ENCODE peak calls at places on chromosome 12, in five cellular contexts. A is HCT116, O is K562, J is upper lobe of left lung, P is suprapubic skin. W is an unnamed sample.

GRCh38 chr12:53952871-53953734 is 1.6 kb upstream of the HOXC12 start:
- DNase-seq in O (no peak), A (peak), P (peak), J (peak), W (no peak)

GRCh38 chr12:12582895-12583303 is 20.2 kb upstream of the DUSP16 start:
- DNase-seq in J (no peak), P (no peak), A (no peak), O (no peak), W (no peak)

GRCh38 chr12:131530427-131530826 is 180.5 kb upstream of the SFSWAP start:
- DNase-seq in P (no peak), A (no peak), J (no peak), O (no peak), W (no peak)

GRCh38 chr12:31248815-31249214 is 77.1 kb downstream of the SINHCAF start:
- DNase-seq in P (no peak), O (no peak), A (no peak), J (no peak), W (no peak)

GRCh38 chr12:10967409-10967808 is 19.3 kb downstream of the TAS2R50 start:
- DNase-seq in P (no peak), J (no peak), A (no peak), O (no peak), W (no peak)

GRCh38 chr12:88314706-88315105 is 172.6 kb downstream of the TMTC3 start:
- DNase-seq in P (no peak), O (no peak), A (no peak), J (no peak), W (no peak)

GRCh38 chr12:49662998-49663843 is 39.9 kb downstream of the PRPF40B start:
- DNase-seq in O (peak), A (no peak), P (no peak), J (no peak), W (no peak)

GRCh38 chr12:79168687-79169086 is 304.1 kb downstream of the SYT1 start:
- DNase-seq in A (no peak), J (no peak), O (no peak), P (no peak), W (no peak)

GRCh38 chr12:57103856-57104255 is 7.3 kb downstream of the STAT6 start:
- DNase-seq in O (no peak), P (no peak), A (no peak), J (no peak), W (no peak)

GRCh38 chr12:124694846-124695497 is 127.6 kb upstream of the NCOR2 start:
- DNase-seq in J (no peak), O (no peak), A (no peak), P (no peak), W (no peak)

GRCh38 chr12:130961921-130962326 is 8.2 kb downstream of the ADGRD1 start:
- DNase-seq in O (no peak), A (no peak), J (peak), P (no peak), W (no peak)

DNA sequence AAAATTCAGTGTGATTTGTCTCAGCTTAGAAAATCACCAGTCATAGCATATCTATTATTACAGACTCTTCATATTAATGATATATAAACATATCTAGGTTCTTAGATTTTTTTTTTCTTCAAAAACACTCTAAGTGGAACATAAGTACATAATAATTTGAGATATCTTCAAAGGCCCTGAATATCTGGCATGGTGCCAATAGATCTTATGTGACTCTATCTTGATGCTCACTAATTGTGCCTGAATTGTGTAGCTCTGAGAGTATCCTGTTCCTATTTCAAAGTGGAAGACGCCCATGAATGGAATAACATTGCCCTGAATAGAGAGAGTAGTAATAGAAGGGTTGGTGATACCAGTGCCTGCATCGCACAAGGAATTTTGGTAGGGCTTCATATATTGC is 1312.7 kb upstream of the USP15 start:
- DNase-seq in O (no peak), J (no peak), A (no peak), P (no peak), W (no peak)
- TF ChIP-seq POLR2AphosphoS5 in O (no peak), J (no peak), A (no peak), P (no peak), W (no peak)

GRCh38 chr12:55820679-55821078 is 2.8 kb downstream of the ORMDL2 start:
- DNase-seq in P (no peak), J (no peak), O (peak), A (no peak), W (no peak)

GRCh38 chr12:55817352-55818139 is at the start of the genes ORMDL2 and SARNP:
- DNase-seq in P (peak), O (peak), J (peak), A (peak), W (peak)

GRCh38 chr12:55816876-55817351 is 610 bp downstream of the SARNP start:
- DNase-seq in A (no peak), P (no peak), O (no peak), J (no peak), W (no peak)

GRCh38 chr12:55818140-55818728 is 393 bp downstream of the ORMDL2 start:
- DNase-seq in P (no peak), A (no peak), J (no peak), O (peak), W (no peak)

GRCh38 chr12:55818886-55819285 is 1.0 kb downstream of the ORMDL2 start:
- DNase-seq in O (no peak), P (no peak), J (no peak), A (no peak), W (no peak)
- H3K4me3 ChIP-seq in O (peak), P (peak), J (peak), A (peak), W (peak)

GRCh38 chr12:47779301-47779942 is 6.4 kb downstream of the SLC48A1 start:
- DNase-seq in O (peak), J (no peak), A (peak), P (peak), W (peak)

GRCh38 chr12:47779943-47780504 is 7.0 kb downstream of the SLC48A1 start:
- DNase-seq in O (no peak), P (no peak), A (no peak), J (no peak), W (no peak)

GRCh38 chr12:47782372-47782770 is 9.3 kb downstream of the SLC48A1 start:
- DNase-seq in J (no peak), P (no peak), A (no peak), O (no peak), W (no peak)

GRCh38 chr12:47783024-47783755 is 10.2 kb downstream of the SLC48A1 start:
- DNase-seq in O (no peak), J (no peak), A (no peak), P (no peak), W (no peak)

DNA sequence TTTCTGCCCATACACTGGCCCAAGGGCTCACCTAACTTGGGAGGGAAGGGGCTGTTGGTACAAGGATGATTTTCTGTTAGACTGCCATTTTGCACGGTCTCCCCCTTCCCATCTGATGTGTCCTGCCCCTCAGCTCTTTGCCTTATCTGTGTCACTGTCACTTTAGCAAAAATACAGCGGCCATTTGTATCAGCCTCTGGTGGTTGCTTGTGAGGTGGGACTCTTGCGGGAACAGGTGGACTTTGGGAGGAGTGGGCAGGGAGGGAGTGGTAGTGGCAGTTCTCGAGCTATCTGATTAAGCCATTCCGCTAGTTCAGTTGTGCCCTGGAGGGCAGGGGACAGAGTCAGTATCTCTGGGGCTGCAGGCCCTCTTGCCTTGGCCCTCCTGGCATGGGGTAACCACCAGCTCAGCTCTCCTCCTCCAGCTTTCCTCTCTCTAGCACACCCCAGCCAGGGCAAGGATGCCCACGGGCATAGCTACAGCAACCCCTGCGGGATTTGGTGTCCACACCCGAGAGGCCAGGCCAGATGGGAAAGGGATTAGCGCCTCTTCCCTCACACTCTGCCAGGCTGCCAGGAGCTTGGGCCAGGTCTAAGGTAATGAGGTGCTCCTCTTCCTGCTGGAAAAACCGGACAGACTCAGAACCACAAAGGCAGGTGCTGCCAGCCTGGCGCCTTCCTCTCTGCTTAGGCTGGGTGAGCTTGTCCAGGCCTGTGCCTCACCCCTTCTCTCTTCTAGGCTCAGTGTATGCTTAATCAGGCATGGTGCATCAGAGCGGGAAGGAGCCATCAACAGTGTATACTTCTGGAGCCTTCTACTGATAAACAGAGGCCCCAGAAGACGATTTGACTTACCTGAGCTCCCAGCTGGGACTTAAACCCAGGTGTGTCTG is 8.7 kb downstream of the SLC48A1 start:
- DNase-seq in J (no peak), A (no peak), P (no peak), O (no peak), W (no peak)
- TF ChIP-seq POLR2A in J (no peak), A (no peak), P (no peak), O (peak), W (no peak)

DNA sequence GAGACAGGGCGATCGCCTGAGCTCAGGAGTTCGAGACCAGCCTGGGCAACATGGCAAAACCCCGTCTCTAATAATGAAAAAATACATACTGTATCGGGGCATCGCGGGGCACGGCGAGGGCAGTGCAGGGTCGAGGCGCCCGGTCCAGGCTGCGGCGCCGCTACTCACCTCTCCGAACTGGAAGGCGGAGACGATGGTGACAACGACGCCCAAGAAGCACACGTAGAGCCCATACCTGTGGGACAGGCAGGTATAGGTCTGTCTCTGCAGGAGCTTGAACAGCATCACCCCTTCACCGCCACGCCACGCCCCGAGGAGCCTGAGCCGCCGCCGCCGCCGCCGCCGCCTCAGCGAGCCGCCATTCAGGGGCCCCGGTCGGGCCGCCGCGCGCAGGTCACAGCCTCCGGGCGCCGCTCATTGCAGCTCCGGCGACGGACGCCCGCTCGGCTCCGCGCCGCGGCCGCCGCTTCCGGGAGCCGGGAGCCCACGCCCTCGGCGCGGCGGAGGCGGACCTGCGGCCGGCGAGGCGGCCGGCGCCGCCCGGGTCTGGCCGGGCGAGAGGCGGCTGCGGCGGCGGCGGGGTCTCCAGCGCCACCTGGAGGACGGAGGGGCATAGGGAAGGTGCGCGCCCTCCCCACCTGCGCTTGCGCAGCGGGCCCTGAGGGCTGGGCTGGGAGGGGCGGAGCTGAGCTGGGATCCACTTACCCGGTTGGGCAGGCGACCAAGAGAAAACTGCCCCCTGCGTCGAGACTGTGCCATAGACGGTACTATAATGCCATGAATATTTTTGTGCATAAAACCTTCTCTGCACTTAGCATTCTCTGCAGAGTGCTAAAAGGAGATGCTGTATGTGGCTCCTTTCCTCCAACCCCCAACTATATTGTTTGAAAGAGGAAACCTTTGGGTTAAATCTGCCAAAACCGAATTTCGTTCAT is at the start of gene GNPTAB:
- DNase-seq in A (peak), J (peak), P (peak), O (peak), W (peak)
- TF ChIP-seq POLR2AphosphoS5 in A (peak), J (no peak), P (no peak), O (peak), W (peak)

DNA sequence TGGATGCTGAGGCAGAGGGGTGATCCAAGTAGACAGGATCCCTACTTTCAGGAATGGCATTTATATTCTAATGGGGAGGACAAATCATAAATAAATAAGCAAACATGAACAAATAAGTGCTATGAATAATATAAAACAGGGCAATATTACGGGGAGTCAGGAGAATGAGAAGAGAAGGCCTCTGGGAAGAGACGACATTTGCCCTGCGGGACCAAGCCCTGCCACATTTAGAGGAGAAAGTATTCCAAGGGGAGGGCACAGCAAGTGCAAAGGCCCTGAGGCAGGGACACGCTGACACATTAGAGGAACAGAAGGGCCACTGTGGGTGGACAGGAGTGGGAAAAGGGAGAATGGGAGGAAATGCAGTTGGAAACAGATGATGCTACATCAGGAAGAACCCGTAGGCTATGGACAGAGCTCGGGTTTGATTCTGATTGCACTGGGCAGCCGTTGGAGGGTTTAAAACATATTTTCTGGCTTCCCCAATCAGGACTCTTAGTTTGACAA is 1.3 kb downstream of the RNFT2 start:
- DNase-seq in A (no peak), P (no peak), J (no peak), O (no peak), W (no peak)
- H3K4me3 ChIP-seq in A (no peak), P (no peak), J (no peak), O (no peak), W (no peak)

DNA sequence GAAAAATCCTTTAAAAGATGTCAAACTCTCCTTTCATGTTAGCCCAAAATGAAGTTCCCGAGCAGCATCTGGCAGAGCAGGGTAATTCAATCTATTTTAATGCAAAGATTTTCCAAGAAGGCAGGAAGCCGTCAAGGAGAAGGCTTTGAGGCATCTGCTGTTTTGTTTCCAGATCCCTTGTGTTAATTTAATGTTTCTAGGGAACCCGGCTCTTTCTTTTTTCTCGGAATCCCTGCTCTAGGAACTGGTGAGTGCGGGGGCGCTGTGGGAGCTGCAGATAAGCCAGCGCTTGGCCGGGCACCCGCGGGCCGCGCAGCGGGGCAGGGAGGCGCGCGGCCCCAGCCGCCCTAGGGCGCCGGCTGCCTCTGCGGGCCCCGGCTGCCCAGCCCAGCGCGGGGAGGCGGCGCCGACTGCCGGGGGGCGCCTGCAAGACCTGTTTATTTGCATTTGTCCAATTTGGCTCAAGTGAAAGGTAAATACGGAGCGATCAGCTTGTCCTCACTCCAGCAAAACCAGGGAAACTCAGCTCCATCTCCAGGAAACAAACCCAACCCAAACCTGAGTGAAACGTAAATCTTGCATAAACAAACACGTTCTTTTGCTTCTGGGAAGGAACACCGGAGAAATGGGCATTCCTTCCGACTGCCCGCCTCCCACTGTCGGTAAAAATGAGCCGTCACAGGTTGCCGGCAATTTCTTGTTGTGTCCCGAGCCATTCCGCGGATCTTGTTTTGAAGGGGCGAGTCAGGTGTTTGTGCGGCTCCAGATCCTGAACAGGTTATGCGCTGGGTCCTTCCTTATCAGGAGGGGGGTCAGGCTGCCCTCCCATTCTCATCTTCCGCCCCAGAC is 65.1 kb downstream of the CRADD start:
- DNase-seq in A (peak), O (peak), J (peak), P (no peak), W (peak)
- TF ChIP-seq POLR2A in A (no peak), O (peak), J (no peak), P (peak), W (no peak)

GRCh38 chr12:116818341-116818856 is 62.8 kb downstream of the HRK start:
- DNase-seq in J (no peak), O (no peak), P (no peak), A (no peak), W (peak)

GRCh38 chr12:116820077-116820656 is 61.1 kb downstream of the HRK start:
- DNase-seq in A (no peak), P (no peak), J (no peak), O (no peak), W (no peak)

GRCh38 chr12:116821291-116821690 is 60.0 kb downstream of the HRK start:
- DNase-seq in P (no peak), O (no peak), A (no peak), J (peak), W (no peak)

GRCh38 chr12:116813271-116814041 is 67.8 kb downstream of the HRK start:
- DNase-seq in P (no peak), A (peak), O (no peak), J (no peak), W (no peak)

DNA sequence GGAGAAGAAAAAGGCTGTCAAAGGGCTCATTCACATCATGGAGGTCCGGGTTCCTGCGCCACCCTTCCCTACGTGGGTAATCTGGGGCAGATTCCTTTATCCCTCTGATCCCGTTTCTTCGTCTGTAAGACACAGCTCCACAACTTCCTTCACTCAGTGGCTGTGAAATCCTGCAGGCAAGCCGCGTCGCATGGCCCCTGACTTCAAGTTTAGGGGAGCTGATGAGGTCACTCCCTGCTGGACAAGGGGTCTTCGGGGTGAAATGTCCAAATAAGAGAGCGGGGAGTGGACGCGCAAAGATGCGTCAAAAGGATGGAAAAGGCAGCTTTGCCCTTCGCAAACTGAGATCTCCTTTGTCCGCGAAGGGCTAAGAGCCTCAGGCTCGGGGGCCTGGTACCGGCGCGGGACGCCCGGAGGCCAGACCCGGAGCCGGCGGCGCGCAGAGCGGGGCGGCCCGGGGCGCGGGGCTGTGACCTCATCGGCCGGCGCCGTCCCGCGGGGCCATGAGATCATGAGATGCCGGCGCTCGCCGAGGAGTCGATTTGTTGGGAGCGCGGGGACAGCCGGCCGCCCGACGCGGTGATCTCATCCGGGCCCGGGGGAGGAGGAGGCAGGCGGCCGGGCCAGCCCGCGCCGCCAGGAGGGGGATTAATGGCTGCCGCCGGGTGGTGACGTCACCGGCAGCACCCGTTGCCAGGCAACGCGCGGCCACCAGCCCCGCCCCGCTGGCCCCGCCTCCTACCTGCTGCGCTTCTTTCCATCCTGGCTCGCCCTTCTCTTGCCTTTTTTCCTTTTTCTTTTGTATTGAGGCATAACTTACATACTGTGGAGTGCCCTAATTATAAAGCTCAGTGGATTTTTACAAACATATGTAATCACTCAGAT is 62.1 kb downstream of the HRK start:
- DNase-seq in A (peak), J (peak), P (peak), O (peak), W (peak)
- TF ChIP-seq POLR2AphosphoS5 in A (peak), J (peak), P (no peak), O (peak), W (peak)

GRCh38 chr12:3491938-3492867 is 1.2 kb downstream of the PRMT8 start:
- DNase-seq in J (peak), O (peak), P (no peak), A (no peak), W (peak)
- H3K4me3 ChIP-seq in J (no peak), O (no peak), P (no peak), A (no peak), W (no peak)

W was measured in stomach.